ENCODE peak calls at places on chromosomes 3 and 15, in eight cellular contexts. One of them, this sample, is unnamed.

GRCh38 chr3:66498718-66499611 is 1.9 kb downstream of the LRIG1 start:
- DNase-seq in HT1080: no peak
- DNase-seq in GM04504: no peak
- DNase-seq in activated T-helper 1 cell treated with anti-CD3 and anti-CD28 coated beads, Interleukin-2, amount 50 U/mL, for 16 hours: no peak
- DNase-seq in heart left ventricle: peak
- DNase-seq in lower leg skin: no peak
- DNase-seq in HFFc6: no peak
- DNase-seq in HTR-8/SVneo: no peak
- DNase-seq in this sample: no peak

GRCh38 chr3:48404440-48405342 is 25.2 kb downstream of the PLXNB1 start:
- DNase-seq in HT1080: no peak
- DNase-seq in GM04504: no peak
- DNase-seq in activated T-helper 1 cell treated with anti-CD3 and anti-CD28 coated beads, Interleukin-2, amount 50 U/mL, for 16 hours: no peak
- DNase-seq in heart left ventricle: peak
- DNase-seq in lower leg skin: peak
- DNase-seq in HFFc6: no peak
- DNase-seq in HTR-8/SVneo: no peak
- DNase-seq in this sample: no peak

GRCh38 chr15:66698318-66698961 is 3.6 kb upstream of the SMAD6 start:
- DNase-seq in HT1080: peak
- DNase-seq in GM04504: no peak
- DNase-seq in activated T-helper 1 cell treated with anti-CD3 and anti-CD28 coated beads, Interleukin-2, amount 50 U/mL, for 16 hours: no peak
- DNase-seq in heart left ventricle: peak
- DNase-seq in lower leg skin: no peak
- DNase-seq in HFFc6: peak
- DNase-seq in HTR-8/SVneo: peak
- DNase-seq in this sample: no peak

GRCh38 chr3:130905551-130905950 is 11.7 kb downstream of the ATP2C1 start:
- DNase-seq in HT1080: no peak
- DNase-seq in GM04504: peak
- DNase-seq in activated T-helper 1 cell treated with anti-CD3 and anti-CD28 coated beads, Interleukin-2, amount 50 U/mL, for 16 hours: no peak
- DNase-seq in heart left ventricle: no peak
- DNase-seq in lower leg skin: no peak
- DNase-seq in HFFc6: peak
- DNase-seq in HTR-8/SVneo: no peak
- DNase-seq in this sample: no peak

GRCh38 chr3:112308151-112308911 is 14.3 kb upstream of the SLC9C1 start:
- DNase-seq in HT1080: no peak
- DNase-seq in GM04504: no peak
- DNase-seq in activated T-helper 1 cell treated with anti-CD3 and anti-CD28 coated beads, Interleukin-2, amount 50 U/mL, for 16 hours: no peak
- DNase-seq in heart left ventricle: no peak
- DNase-seq in lower leg skin: no peak
- DNase-seq in HFFc6: no peak
- DNase-seq in HTR-8/SVneo: no peak
- DNase-seq in this sample: no peak

GRCh38 chr15:76756371-76756770 is 148.8 kb downstream of the SCAPER start:
- DNase-seq in HT1080: no peak
- DNase-seq in GM04504: peak
- DNase-seq in activated T-helper 1 cell treated with anti-CD3 and anti-CD28 coated beads, Interleukin-2, amount 50 U/mL, for 16 hours: no peak
- DNase-seq in heart left ventricle: no peak
- DNase-seq in lower leg skin: no peak
- DNase-seq in HFFc6: peak
- DNase-seq in HTR-8/SVneo: no peak
- DNase-seq in this sample: no peak

GRCh38 chr15:40050788-40051615 is 12.0 kb upstream of the SRP14 start:
- DNase-seq in HT1080: no peak
- DNase-seq in GM04504: no peak
- DNase-seq in activated T-helper 1 cell treated with anti-CD3 and anti-CD28 coated beads, Interleukin-2, amount 50 U/mL, for 16 hours: no peak
- DNase-seq in heart left ventricle: no peak
- DNase-seq in lower leg skin: no peak
- DNase-seq in HFFc6: no peak
- DNase-seq in HTR-8/SVneo: no peak
- DNase-seq in this sample: no peak

GRCh38 chr3:197362086-197362485 is 63.7 kb upstream of the DLG1 start:
- DNase-seq in HT1080: no peak
- DNase-seq in GM04504: no peak
- DNase-seq in activated T-helper 1 cell treated with anti-CD3 and anti-CD28 coated beads, Interleukin-2, amount 50 U/mL, for 16 hours: no peak
- DNase-seq in heart left ventricle: no peak
- DNase-seq in lower leg skin: no peak
- DNase-seq in HFFc6: no peak
- DNase-seq in HTR-8/SVneo: no peak
- DNase-seq in this sample: no peak

GRCh38 chr15:68504721-68505090 is 72.7 kb upstream of the ITGA11 start:
- DNase-seq in HT1080: no peak
- DNase-seq in GM04504: no peak
- DNase-seq in activated T-helper 1 cell treated with anti-CD3 and anti-CD28 coated beads, Interleukin-2, amount 50 U/mL, for 16 hours: no peak
- DNase-seq in heart left ventricle: no peak
- DNase-seq in lower leg skin: peak
- DNase-seq in HFFc6: no peak
- DNase-seq in HTR-8/SVneo: no peak
- DNase-seq in this sample: no peak

GRCh38 chr3:62670351-62670750 is 204.9 kb downstream of the CADPS start:
- DNase-seq in HT1080: no peak
- DNase-seq in GM04504: peak
- DNase-seq in activated T-helper 1 cell treated with anti-CD3 and anti-CD28 coated beads, Interleukin-2, amount 50 U/mL, for 16 hours: no peak
- DNase-seq in heart left ventricle: no peak
- DNase-seq in lower leg skin: no peak
- DNase-seq in HFFc6: no peak
- DNase-seq in HTR-8/SVneo: no peak
- DNase-seq in this sample: no peak

GRCh38 chr3:194579091-194579606 is 54.1 kb downstream of the TMEM44 start:
- DNase-seq in HT1080: no peak
- DNase-seq in GM04504: no peak
- DNase-seq in activated T-helper 1 cell treated with anti-CD3 and anti-CD28 coated beads, Interleukin-2, amount 50 U/mL, for 16 hours: no peak
- DNase-seq in heart left ventricle: peak
- DNase-seq in lower leg skin: no peak
- DNase-seq in HFFc6: no peak
- DNase-seq in HTR-8/SVneo: no peak
- DNase-seq in this sample: no peak

GRCh38 chr3:72665701-72666443 is 182.4 kb downstream of the SHQ1 start:
- DNase-seq in HT1080: peak
- DNase-seq in GM04504: no peak
- DNase-seq in activated T-helper 1 cell treated with anti-CD3 and anti-CD28 coated beads, Interleukin-2, amount 50 U/mL, for 16 hours: peak
- DNase-seq in heart left ventricle: no peak
- DNase-seq in lower leg skin: no peak
- DNase-seq in HFFc6: peak
- DNase-seq in HTR-8/SVneo: no peak
- DNase-seq in this sample: peak

GRCh38 chr3:127144631-127145030 is 48.3 kb upstream of the PRR23E start:
- DNase-seq in HT1080: no peak
- DNase-seq in GM04504: no peak
- DNase-seq in activated T-helper 1 cell treated with anti-CD3 and anti-CD28 coated beads, Interleukin-2, amount 50 U/mL, for 16 hours: no peak
- DNase-seq in heart left ventricle: no peak
- DNase-seq in lower leg skin: peak
- DNase-seq in HFFc6: no peak
- DNase-seq in HTR-8/SVneo: no peak
- DNase-seq in this sample: peak

GRCh38 chr3:132343018-132343612 is 25.9 kb downstream of the ACP3 start:
- DNase-seq in HT1080: peak
- DNase-seq in GM04504: peak
- DNase-seq in activated T-helper 1 cell treated with anti-CD3 and anti-CD28 coated beads, Interleukin-2, amount 50 U/mL, for 16 hours: no peak
- DNase-seq in heart left ventricle: no peak
- DNase-seq in lower leg skin: no peak
- DNase-seq in HFFc6: peak
- DNase-seq in HTR-8/SVneo: peak
- DNase-seq in this sample: no peak

GRCh38 chr15:96347181-96348111 is 16.9 kb downstream of the NR2F2 start:
- DNase-seq in HT1080: no peak
- DNase-seq in GM04504: no peak
- DNase-seq in activated T-helper 1 cell treated with anti-CD3 and anti-CD28 coated beads, Interleukin-2, amount 50 U/mL, for 16 hours: no peak
- DNase-seq in heart left ventricle: no peak
- DNase-seq in lower leg skin: peak
- DNase-seq in HFFc6: no peak
- DNase-seq in HTR-8/SVneo: no peak
- DNase-seq in this sample: no peak

GRCh38 chr3:192817506-192817905 is 90.2 kb upstream of the FGF12 start:
- DNase-seq in HT1080: no peak
- DNase-seq in GM04504: no peak
- DNase-seq in activated T-helper 1 cell treated with anti-CD3 and anti-CD28 coated beads, Interleukin-2, amount 50 U/mL, for 16 hours: no peak
- DNase-seq in heart left ventricle: no peak
- DNase-seq in lower leg skin: no peak
- DNase-seq in HFFc6: no peak
- DNase-seq in HTR-8/SVneo: no peak
- DNase-seq in this sample: no peak

GRCh38 chr3:32226875-32227500 is 11.5 kb upstream of the CMTM8 start:
- DNase-seq in HT1080: peak
- DNase-seq in GM04504: no peak
- DNase-seq in activated T-helper 1 cell treated with anti-CD3 and anti-CD28 coated beads, Interleukin-2, amount 50 U/mL, for 16 hours: no peak
- DNase-seq in heart left ventricle: no peak
- DNase-seq in lower leg skin: no peak
- DNase-seq in HFFc6: peak
- DNase-seq in HTR-8/SVneo: peak
- DNase-seq in this sample: no peak

GRCh38 chr3:99753268-99753975 is 64.2 kb upstream of the CMSS1 start:
- DNase-seq in HT1080: peak
- DNase-seq in GM04504: peak
- DNase-seq in activated T-helper 1 cell treated with anti-CD3 and anti-CD28 coated beads, Interleukin-2, amount 50 U/mL, for 16 hours: no peak
- DNase-seq in heart left ventricle: no peak
- DNase-seq in lower leg skin: no peak
- DNase-seq in HFFc6: peak
- DNase-seq in HTR-8/SVneo: peak
- DNase-seq in this sample: no peak

GRCh38 chr15:69328739-69329138 is 30.0 kb downstream of the PAQR5 start:
- DNase-seq in HT1080: no peak
- DNase-seq in GM04504: no peak
- DNase-seq in activated T-helper 1 cell treated with anti-CD3 and anti-CD28 coated beads, Interleukin-2, amount 50 U/mL, for 16 hours: no peak
- DNase-seq in heart left ventricle: no peak
- DNase-seq in lower leg skin: no peak
- DNase-seq in HFFc6: no peak
- DNase-seq in HTR-8/SVneo: no peak
- DNase-seq in this sample: no peak

GRCh38 chr3:157089455-157090221 is 70.3 kb downstream of the CCNL1 start:
- DNase-seq in HT1080: peak
- DNase-seq in GM04504: no peak
- DNase-seq in activated T-helper 1 cell treated with anti-CD3 and anti-CD28 coated beads, Interleukin-2, amount 50 U/mL, for 16 hours: no peak
- DNase-seq in heart left ventricle: peak
- DNase-seq in lower leg skin: no peak
- DNase-seq in HFFc6: no peak
- DNase-seq in HTR-8/SVneo: no peak
- DNase-seq in this sample: no peak

GRCh38 chr15:33654859-33655258 is 313.4 kb upstream of the CHRM5 start:
- DNase-seq in HT1080: peak
- DNase-seq in GM04504: no peak
- DNase-seq in activated T-helper 1 cell treated with anti-CD3 and anti-CD28 coated beads, Interleukin-2, amount 50 U/mL, for 16 hours: no peak
- DNase-seq in heart left ventricle: no peak
- DNase-seq in lower leg skin: no peak
- DNase-seq in HFFc6: no peak
- DNase-seq in HTR-8/SVneo: no peak
- DNase-seq in this sample: no peak

GRCh38 chr3:96101013-96101412 is 713.4 kb upstream of the EPHA6 start:
- DNase-seq in HT1080: no peak
- DNase-seq in GM04504: no peak
- DNase-seq in activated T-helper 1 cell treated with anti-CD3 and anti-CD28 coated beads, Interleukin-2, amount 50 U/mL, for 16 hours: no peak
- DNase-seq in heart left ventricle: no peak
- DNase-seq in lower leg skin: no peak
- DNase-seq in HFFc6: no peak
- DNase-seq in HTR-8/SVneo: no peak
- DNase-seq in this sample: no peak

GRCh38 chr3:14274537-14274936 is 95.9 kb downstream of the LSM3 start:
- DNase-seq in HT1080: no peak
- DNase-seq in GM04504: no peak
- DNase-seq in activated T-helper 1 cell treated with anti-CD3 and anti-CD28 coated beads, Interleukin-2, amount 50 U/mL, for 16 hours: no peak
- DNase-seq in heart left ventricle: no peak
- DNase-seq in lower leg skin: no peak
- DNase-seq in HFFc6: no peak
- DNase-seq in HTR-8/SVneo: no peak
- DNase-seq in this sample: no peak

GRCh38 chr3:196793224-196793623 is 53.6 kb downstream of the PAK2 start:
- DNase-seq in HT1080: peak
- DNase-seq in GM04504: peak
- DNase-seq in activated T-helper 1 cell treated with anti-CD3 and anti-CD28 coated beads, Interleukin-2, amount 50 U/mL, for 16 hours: no peak
- DNase-seq in heart left ventricle: no peak
- DNase-seq in lower leg skin: no peak
- DNase-seq in HFFc6: peak
- DNase-seq in HTR-8/SVneo: peak
- DNase-seq in this sample: no peak

GRCh38 chr3:66452247-66453040 is 48.4 kb downstream of the LRIG1 start:
- DNase-seq in HT1080: no peak
- DNase-seq in GM04504: no peak
- DNase-seq in activated T-helper 1 cell treated with anti-CD3 and anti-CD28 coated beads, Interleukin-2, amount 50 U/mL, for 16 hours: no peak
- DNase-seq in heart left ventricle: no peak
- DNase-seq in lower leg skin: no peak
- DNase-seq in HFFc6: no peak
- DNase-seq in HTR-8/SVneo: no peak
- DNase-seq in this sample: no peak

GRCh38 chr3:46912986-46913385 is 35.5 kb downstream of the PTH1R start:
- DNase-seq in HT1080: no peak
- DNase-seq in GM04504: no peak
- DNase-seq in activated T-helper 1 cell treated with anti-CD3 and anti-CD28 coated beads, Interleukin-2, amount 50 U/mL, for 16 hours: no peak
- DNase-seq in heart left ventricle: no peak
- DNase-seq in lower leg skin: no peak
- DNase-seq in HFFc6: no peak
- DNase-seq in HTR-8/SVneo: no peak
- DNase-seq in this sample: no peak

GRCh38 chr15:57931570-57931969 is 133.9 kb downstream of the ALDH1A2 start:
- DNase-seq in HT1080: no peak
- DNase-seq in GM04504: no peak
- DNase-seq in activated T-helper 1 cell treated with anti-CD3 and anti-CD28 coated beads, Interleukin-2, amount 50 U/mL, for 16 hours: no peak
- DNase-seq in heart left ventricle: no peak
- DNase-seq in lower leg skin: no peak
- DNase-seq in HFFc6: no peak
- DNase-seq in HTR-8/SVneo: no peak
- DNase-seq in this sample: no peak

GRCh38 chr3:14678015-14678503 is 3.1 kb downstream of the C3orf20 start:
- DNase-seq in HT1080: no peak
- DNase-seq in GM04504: no peak
- DNase-seq in activated T-helper 1 cell treated with anti-CD3 and anti-CD28 coated beads, Interleukin-2, amount 50 U/mL, for 16 hours: no peak
- DNase-seq in heart left ventricle: no peak
- DNase-seq in lower leg skin: no peak
- DNase-seq in HFFc6: no peak
- DNase-seq in HTR-8/SVneo: no peak
- DNase-seq in this sample: no peak

This sample was measured in omental fat pad.